ENCODE peak calls at places on chromosomes 7 and 10, in nine cellular contexts. One of them, this sample, is unnamed.

GRCh38 chr7:41699532-41699931 is 3.4 kb downstream of the INHBA start:
- DNase-seq in CD8-positive, alpha-beta T cell: no peak
- DNase-seq in WERI-Rb-1: no peak
- DNase-seq in Panc1: no peak
- DNase-seq in fibroblast of lung: peak; percentile 56
- DNase-seq in ovary: peak; percentile 48
- DNase-seq in cardiac muscle cell: peak; percentile 50
- DNase-seq in glutamatergic neuron: peak; percentile 25
- DNase-seq in chondrocyte: no peak
- DNase-seq in this sample: no peak

GRCh38 chr7:431658-432111 is 88.0 kb downstream of the PDGFA start:
- DNase-seq in CD8-positive, alpha-beta T cell: no peak
- DNase-seq in WERI-Rb-1: no peak
- DNase-seq in Panc1: no peak
- DNase-seq in fibroblast of lung: peak; percentile 39
- DNase-seq in ovary: no peak
- DNase-seq in cardiac muscle cell: peak; percentile 24
- DNase-seq in glutamatergic neuron: peak; percentile 75
- DNase-seq in chondrocyte: no peak
- DNase-seq in this sample: no peak

GRCh38 chr10:25078659-25079429 is 62.4 kb downstream of the THNSL1 start:
- DNase-seq in CD8-positive, alpha-beta T cell: no peak
- DNase-seq in WERI-Rb-1: no peak
- DNase-seq in Panc1: no peak
- DNase-seq in fibroblast of lung: peak; percentile 23
- DNase-seq in ovary: no peak
- DNase-seq in cardiac muscle cell: no peak
- DNase-seq in glutamatergic neuron: no peak
- DNase-seq in chondrocyte: no peak
- DNase-seq in this sample: no peak

GRCh38 chr7:100091411-100092181 is 2.8 kb downstream of the COPS6 start:
- DNase-seq in CD8-positive, alpha-beta T cell: no peak
- DNase-seq in WERI-Rb-1: peak; percentile 43
- DNase-seq in Panc1: no peak
- DNase-seq in fibroblast of lung: peak; percentile 29
- DNase-seq in ovary: no peak
- DNase-seq in cardiac muscle cell: no peak
- DNase-seq in glutamatergic neuron: no peak
- DNase-seq in chondrocyte: no peak
- DNase-seq in this sample: no peak

GRCh38 chr10:11881477-11882417 is 58.6 kb downstream of the PROSER2 start:
- DNase-seq in CD8-positive, alpha-beta T cell: no peak
- DNase-seq in WERI-Rb-1: no peak
- DNase-seq in Panc1: peak; percentile 52
- DNase-seq in fibroblast of lung: peak; percentile 17
- DNase-seq in ovary: no peak
- DNase-seq in cardiac muscle cell: no peak
- DNase-seq in glutamatergic neuron: no peak
- DNase-seq in chondrocyte: peak; percentile 64
- DNase-seq in this sample: no peak

GRCh38 chr10:11538834-11539190 is 72.6 kb downstream of the USP6NL start:
- DNase-seq in CD8-positive, alpha-beta T cell: no peak
- DNase-seq in WERI-Rb-1: no peak
- DNase-seq in Panc1: no peak
- DNase-seq in fibroblast of lung: no peak
- DNase-seq in ovary: no peak
- DNase-seq in cardiac muscle cell: no peak
- DNase-seq in glutamatergic neuron: no peak
- DNase-seq in chondrocyte: no peak
- DNase-seq in this sample: no peak

GRCh38 chr7:6243168-6243567 is 29.3 kb downstream of the CYTH3 start:
- DNase-seq in CD8-positive, alpha-beta T cell: no peak
- DNase-seq in WERI-Rb-1: no peak
- DNase-seq in Panc1: no peak
- DNase-seq in fibroblast of lung: no peak
- DNase-seq in ovary: no peak
- DNase-seq in cardiac muscle cell: no peak
- DNase-seq in glutamatergic neuron: no peak
- DNase-seq in chondrocyte: no peak
- DNase-seq in this sample: no peak

GRCh38 chr7:47709051-47709450 is 127.1 kb upstream of the TNS3 start:
- DNase-seq in CD8-positive, alpha-beta T cell: no peak
- DNase-seq in WERI-Rb-1: no peak
- DNase-seq in Panc1: no peak
- DNase-seq in fibroblast of lung: no peak
- DNase-seq in ovary: no peak
- DNase-seq in cardiac muscle cell: no peak
- DNase-seq in glutamatergic neuron: no peak
- DNase-seq in chondrocyte: no peak
- DNase-seq in this sample: no peak

GRCh38 chr10:61285749-61286148 is 167.4 kb downstream of the TMEM26 start:
- DNase-seq in CD8-positive, alpha-beta T cell: no peak
- DNase-seq in WERI-Rb-1: no peak
- DNase-seq in Panc1: no peak
- DNase-seq in fibroblast of lung: peak; percentile 36
- DNase-seq in ovary: no peak
- DNase-seq in cardiac muscle cell: peak; percentile 26
- DNase-seq in glutamatergic neuron: no peak
- DNase-seq in chondrocyte: no peak
- DNase-seq in this sample: no peak

GRCh38 chr10:61283066-61283465 is 170.1 kb downstream of the TMEM26 start:
- DNase-seq in CD8-positive, alpha-beta T cell: no peak
- DNase-seq in WERI-Rb-1: no peak
- DNase-seq in Panc1: no peak
- DNase-seq in fibroblast of lung: peak; percentile 68
- DNase-seq in ovary: no peak
- DNase-seq in cardiac muscle cell: no peak
- DNase-seq in glutamatergic neuron: no peak
- DNase-seq in chondrocyte: no peak
- DNase-seq in this sample: no peak

GRCh38 chr10:61286695-61287094 is 166.5 kb downstream of the TMEM26 start:
- DNase-seq in CD8-positive, alpha-beta T cell: no peak
- DNase-seq in WERI-Rb-1: no peak
- DNase-seq in Panc1: no peak
- DNase-seq in fibroblast of lung: no peak
- DNase-seq in ovary: no peak
- DNase-seq in cardiac muscle cell: no peak
- DNase-seq in glutamatergic neuron: no peak
- DNase-seq in chondrocyte: no peak
- DNase-seq in this sample: no peak

GRCh38 chr10:61283489-61284221 is 169.5 kb downstream of the TMEM26 start:
- DNase-seq in CD8-positive, alpha-beta T cell: no peak
- DNase-seq in WERI-Rb-1: no peak
- DNase-seq in Panc1: no peak
- DNase-seq in fibroblast of lung: no peak
- DNase-seq in ovary: no peak
- DNase-seq in cardiac muscle cell: peak; percentile 17
- DNase-seq in glutamatergic neuron: no peak
- DNase-seq in chondrocyte: no peak
- DNase-seq in this sample: no peak

GRCh38 chr10:61284222-61284890 is 168.8 kb downstream of the TMEM26 start:
- DNase-seq in CD8-positive, alpha-beta T cell: no peak
- DNase-seq in WERI-Rb-1: no peak
- DNase-seq in Panc1: peak; percentile 64
- DNase-seq in fibroblast of lung: peak; percentile 70
- DNase-seq in ovary: no peak
- DNase-seq in cardiac muscle cell: peak; percentile 73
- DNase-seq in glutamatergic neuron: no peak
- DNase-seq in chondrocyte: no peak
- DNase-seq in this sample: no peak
- TF ChIP-seq CTCF in CD8-positive, alpha-beta T cell: peak; percentile 92
- TF ChIP-seq CTCF in WERI-Rb-1: peak; percentile 43
- TF ChIP-seq CTCF in Panc1: peak; percentile 80
- TF ChIP-seq CTCF in fibroblast of lung: peak; percentile 42
- TF ChIP-seq CTCF in ovary: peak; percentile 67
- TF ChIP-seq CTCF in cardiac muscle cell: peak; percentile 69
- TF ChIP-seq CTCF in glutamatergic neuron: peak; percentile 87
- TF ChIP-seq CTCF in chondrocyte: peak; percentile 94
- TF ChIP-seq CTCF in this sample: peak; percentile 88

DNA sequence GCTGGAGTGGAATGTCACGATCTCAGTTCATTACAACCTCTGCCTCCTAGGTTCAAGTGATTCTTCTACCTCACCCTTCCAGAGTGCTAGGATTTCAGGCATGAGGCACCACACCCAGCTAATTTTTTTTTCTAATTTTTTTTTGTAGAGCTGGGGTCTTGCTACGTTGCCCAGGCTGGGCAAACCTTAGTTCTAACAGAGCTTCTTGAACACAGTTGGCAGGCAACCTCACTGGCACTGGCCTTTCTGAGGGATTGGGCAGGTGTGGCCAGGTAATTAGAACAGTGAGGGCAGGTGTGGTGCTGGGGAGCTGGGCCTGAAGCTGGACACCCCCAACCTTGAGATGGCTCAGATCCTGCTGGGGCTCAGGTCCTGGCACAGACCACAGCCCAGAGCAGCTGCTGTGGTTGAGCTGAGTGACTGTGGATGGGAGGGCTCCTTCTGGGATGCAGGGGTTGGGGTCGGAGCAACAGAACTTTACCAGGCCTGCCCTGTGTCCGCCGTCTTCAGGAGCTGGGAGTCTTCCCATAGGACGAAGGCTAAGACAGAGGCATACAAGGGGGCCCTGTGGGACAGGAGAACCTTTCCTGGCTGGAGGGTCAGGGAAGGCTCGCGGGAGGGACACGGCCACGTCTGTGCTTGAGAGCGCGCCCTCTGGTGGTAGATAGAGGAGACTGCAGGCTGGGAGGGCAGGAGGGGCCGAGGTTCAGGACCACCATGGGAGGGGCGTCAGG is 48.2 kb downstream of the COL26A1 start:
- DNase-seq in CD8-positive, alpha-beta T cell: peak; percentile 54
- DNase-seq in WERI-Rb-1: peak; percentile 79
- DNase-seq in Panc1: no peak
- DNase-seq in fibroblast of lung: no peak
- DNase-seq in ovary: no peak
- DNase-seq in cardiac muscle cell: peak; percentile 42
- DNase-seq in glutamatergic neuron: peak; percentile 79
- DNase-seq in chondrocyte: no peak
- DNase-seq in this sample: peak; percentile 22
- TF ChIP-seq CTCF in CD8-positive, alpha-beta T cell: peak; percentile 86
- TF ChIP-seq CTCF in WERI-Rb-1: peak; percentile 93
- TF ChIP-seq CTCF in Panc1: peak; percentile 95
- TF ChIP-seq CTCF in fibroblast of lung: peak; percentile 62
- TF ChIP-seq CTCF in ovary: no peak
- TF ChIP-seq CTCF in cardiac muscle cell: peak; percentile 86
- TF ChIP-seq CTCF in glutamatergic neuron: peak; percentile 98
- TF ChIP-seq CTCF in chondrocyte: peak; percentile 96
- TF ChIP-seq CTCF in this sample: peak; percentile 83

GRCh38 chr10:120336910-120337540 is 120.0 kb upstream of the PLPP4 start:
- DNase-seq in CD8-positive, alpha-beta T cell: peak; percentile 43
- DNase-seq in WERI-Rb-1: peak; percentile 63
- DNase-seq in Panc1: peak; percentile 41
- DNase-seq in fibroblast of lung: peak; percentile 17
- DNase-seq in ovary: no peak
- DNase-seq in cardiac muscle cell: peak; percentile 46
- DNase-seq in glutamatergic neuron: peak; percentile 80
- DNase-seq in chondrocyte: no peak
- DNase-seq in this sample: no peak
- TF ChIP-seq CTCF in CD8-positive, alpha-beta T cell: peak; percentile 62
- TF ChIP-seq CTCF in WERI-Rb-1: peak; percentile 83
- TF ChIP-seq CTCF in Panc1: peak; percentile 90
- TF ChIP-seq CTCF in fibroblast of lung: peak; percentile 62
- TF ChIP-seq CTCF in ovary: peak; percentile 8
- TF ChIP-seq CTCF in cardiac muscle cell: peak; percentile 67
- TF ChIP-seq CTCF in glutamatergic neuron: peak; percentile 94
- TF ChIP-seq CTCF in chondrocyte: peak; percentile 81
- TF ChIP-seq CTCF in this sample: peak; percentile 70

GRCh38 chr7:128404826-128405344 is 4.9 kb downstream of the IMPDH1 start:
- DNase-seq in CD8-positive, alpha-beta T cell: no peak
- DNase-seq in WERI-Rb-1: peak; percentile 14
- DNase-seq in Panc1: no peak
- DNase-seq in fibroblast of lung: no peak
- DNase-seq in ovary: peak; percentile 51
- DNase-seq in cardiac muscle cell: no peak
- DNase-seq in glutamatergic neuron: no peak
- DNase-seq in chondrocyte: peak; percentile 74
- DNase-seq in this sample: no peak
- TF ChIP-seq CTCF in CD8-positive, alpha-beta T cell: no peak
- TF ChIP-seq CTCF in WERI-Rb-1: no peak
- TF ChIP-seq CTCF in Panc1: no peak
- TF ChIP-seq CTCF in fibroblast of lung: no peak
- TF ChIP-seq CTCF in ovary: no peak
- TF ChIP-seq CTCF in cardiac muscle cell: peak; percentile 21
- TF ChIP-seq CTCF in glutamatergic neuron: no peak
- TF ChIP-seq CTCF in chondrocyte: peak; percentile 69
- TF ChIP-seq CTCF in this sample: peak; percentile 24

GRCh38 chr7:29609162-29610030 is 45.8 kb downstream of the PRR15 start:
- DNase-seq in CD8-positive, alpha-beta T cell: no peak
- DNase-seq in WERI-Rb-1: no peak
- DNase-seq in Panc1: no peak
- DNase-seq in fibroblast of lung: peak; percentile 74
- DNase-seq in ovary: no peak
- DNase-seq in cardiac muscle cell: peak; percentile 76
- DNase-seq in glutamatergic neuron: peak; percentile 28
- DNase-seq in chondrocyte: no peak
- DNase-seq in this sample: no peak
- TF ChIP-seq CTCF in CD8-positive, alpha-beta T cell: no peak
- TF ChIP-seq CTCF in WERI-Rb-1: peak; percentile 42
- TF ChIP-seq CTCF in Panc1: peak; percentile 90
- TF ChIP-seq CTCF in fibroblast of lung: no peak
- TF ChIP-seq CTCF in ovary: no peak
- TF ChIP-seq CTCF in cardiac muscle cell: peak; percentile 82
- TF ChIP-seq CTCF in glutamatergic neuron: peak; percentile 85
- TF ChIP-seq CTCF in chondrocyte: peak; percentile 80
- TF ChIP-seq CTCF in this sample: peak; percentile 74